ENCODE peak calls at places on chromosomes 13 and 19, in seven cellular contexts. S is suprapubic skin; A is CD8-positive, alpha-beta memory T cell; K is Caco-2; N is heart right ventricle; Y is neural progenitor cell; H is right cardiac atrium. W is an unnamed sample.

GRCh38 chr19:14366529-14366928 is 14.7 kb upstream of the ADGRE5 start:
- DNase-seq in S (peak), A (peak), K (peak), N (peak), Y (peak), H (peak), W (peak)

GRCh38 chr13:100611678-100612492 is 23.3 kb upstream of the GGACT start:
- DNase-seq in S (no peak), A (no peak), K (no peak), N (peak), Y (no peak), H (no peak), W (no peak)

GRCh38 chr19:41221514-41222205 is 2.6 kb downstream of the AXL start:
- DNase-seq in S (peak), A (no peak), K (no peak), N (no peak), Y (no peak), H (no peak), W (no peak)

GRCh38 chr19:799076-799881 is 2.0 kb downstream of the PTBP1 start:
- DNase-seq in S (no peak), A (no peak), K (no peak), N (no peak), Y (peak), H (peak), W (no peak)

GRCh38 chr13:46031581-46032263 is 20.8 kb downstream of the ZC3H13 start:
- DNase-seq in S (no peak), A (no peak), K (no peak), N (no peak), Y (no peak), H (no peak), W (no peak)

GRCh38 chr19:57161985-57162544 is 5.2 kb downstream of the DUXA start:
- DNase-seq in S (no peak), A (no peak), K (no peak), N (no peak), Y (no peak), H (no peak), W (no peak)

GRCh38 chr13:52411629-52412028 is 5.7 kb upstream of the THSD1 start:
- DNase-seq in S (no peak), A (no peak), K (no peak), N (no peak), Y (no peak), H (no peak), W (no peak)

GRCh38 chr13:98443329-98443728 is 133.6 kb downstream of the STK24 start:
- DNase-seq in S (no peak), A (no peak), K (no peak), N (no peak), Y (no peak), H (no peak), W (no peak)

GRCh38 chr19:35519291-35519690 is 5.8 kb upstream of the DMKN start:
- DNase-seq in S (no peak), A (no peak), K (no peak), N (no peak), Y (no peak), H (no peak), W (no peak)

GRCh38 chr19:29976151-29976943 is 34.3 kb downstream of the URI1 start:
- DNase-seq in S (no peak), A (no peak), K (no peak), N (no peak), Y (no peak), H (no peak), W (no peak)

GRCh38 chr13:45718063-45718462 is 15.9 kb downstream of the CBY2 start:
- DNase-seq in S (no peak), A (no peak), K (no peak), N (no peak), Y (peak), H (no peak), W (no peak)

GRCh38 chr13:25171517-25172302 is at the start of gene AMER2:
- DNase-seq in S (no peak), A (no peak), K (no peak), N (no peak), Y (peak), H (peak), W (no peak)

DNA sequence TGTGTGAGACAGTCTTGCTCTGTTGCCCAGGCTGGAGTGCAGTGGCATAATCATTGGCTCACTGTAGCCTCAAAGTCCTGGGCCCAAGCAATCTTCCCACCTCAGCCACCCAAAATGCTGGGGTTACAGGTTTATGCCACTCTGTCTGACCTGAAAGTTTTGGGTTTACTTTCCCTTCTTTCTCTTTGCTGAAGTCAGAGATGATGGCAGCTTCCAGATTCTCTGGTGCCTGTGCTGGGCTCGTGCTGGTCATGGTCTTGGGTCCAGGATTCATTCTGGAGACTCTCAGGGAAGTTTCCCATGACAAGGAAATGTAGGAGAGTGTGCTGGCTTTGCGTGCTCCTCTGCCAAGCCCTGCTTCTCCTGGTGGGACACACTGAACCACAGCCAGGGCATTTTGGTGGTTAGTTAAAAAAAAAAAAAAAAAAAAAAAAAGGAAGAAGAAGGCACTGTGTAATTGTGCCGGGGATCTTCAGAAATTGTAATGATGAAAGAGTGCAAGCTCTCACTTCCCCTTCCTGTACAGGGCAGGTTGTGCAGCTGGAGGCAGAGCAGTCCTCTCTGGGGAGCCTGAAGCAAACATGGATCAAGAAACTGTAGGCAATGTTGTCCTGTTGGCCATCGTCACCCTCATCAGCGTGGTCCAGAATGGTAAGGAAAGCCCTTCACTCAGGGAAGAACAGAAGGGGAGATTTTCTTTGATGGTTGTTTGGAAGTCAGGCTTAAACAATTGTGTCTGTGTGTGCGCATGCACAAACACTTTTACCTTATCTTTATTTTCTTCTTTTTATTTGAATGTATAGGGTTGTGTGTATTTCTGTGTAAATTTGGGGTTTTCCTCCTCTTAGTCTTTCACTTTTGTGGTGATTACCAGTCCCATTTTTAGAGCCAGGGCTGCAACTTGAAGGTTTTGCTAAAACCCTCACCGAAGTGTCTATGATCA is at the start of gene ALOX5AP:
- DNase-seq in S (no peak), A (no peak), K (no peak), N (no peak), Y (no peak), H (no peak), W (no peak)
- H3K4me3 ChIP-seq in S (peak), A (peak), K (no peak), N (no peak), Y (no peak), H (no peak), W (no peak)

DNA sequence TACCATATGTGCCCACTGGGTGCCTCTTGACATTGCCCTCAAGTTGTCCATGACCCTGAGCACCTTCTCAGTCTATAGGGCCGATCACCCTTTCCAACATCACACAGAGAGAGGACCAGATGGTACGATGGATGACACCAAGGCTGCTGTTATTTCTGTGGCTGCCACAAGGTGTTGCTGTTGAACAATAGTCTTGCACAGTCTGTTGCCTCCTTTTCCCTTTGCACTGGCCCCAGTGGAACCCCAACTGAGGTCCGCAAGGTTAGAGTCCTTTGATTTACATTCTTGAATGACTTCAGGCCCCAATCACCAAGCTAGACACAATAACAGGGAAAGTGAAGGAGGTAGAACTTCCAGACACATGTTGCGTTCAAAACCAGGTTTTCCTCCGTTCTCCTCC is 52.0 kb downstream of the TINCR start:
- DNase-seq in S (no peak), A (no peak), K (no peak), N (no peak), Y (no peak), H (no peak), W (no peak)
- H3K4me3 ChIP-seq in S (no peak), A (no peak), K (no peak), N (no peak), Y (no peak), H (no peak), W (no peak)

DNA sequence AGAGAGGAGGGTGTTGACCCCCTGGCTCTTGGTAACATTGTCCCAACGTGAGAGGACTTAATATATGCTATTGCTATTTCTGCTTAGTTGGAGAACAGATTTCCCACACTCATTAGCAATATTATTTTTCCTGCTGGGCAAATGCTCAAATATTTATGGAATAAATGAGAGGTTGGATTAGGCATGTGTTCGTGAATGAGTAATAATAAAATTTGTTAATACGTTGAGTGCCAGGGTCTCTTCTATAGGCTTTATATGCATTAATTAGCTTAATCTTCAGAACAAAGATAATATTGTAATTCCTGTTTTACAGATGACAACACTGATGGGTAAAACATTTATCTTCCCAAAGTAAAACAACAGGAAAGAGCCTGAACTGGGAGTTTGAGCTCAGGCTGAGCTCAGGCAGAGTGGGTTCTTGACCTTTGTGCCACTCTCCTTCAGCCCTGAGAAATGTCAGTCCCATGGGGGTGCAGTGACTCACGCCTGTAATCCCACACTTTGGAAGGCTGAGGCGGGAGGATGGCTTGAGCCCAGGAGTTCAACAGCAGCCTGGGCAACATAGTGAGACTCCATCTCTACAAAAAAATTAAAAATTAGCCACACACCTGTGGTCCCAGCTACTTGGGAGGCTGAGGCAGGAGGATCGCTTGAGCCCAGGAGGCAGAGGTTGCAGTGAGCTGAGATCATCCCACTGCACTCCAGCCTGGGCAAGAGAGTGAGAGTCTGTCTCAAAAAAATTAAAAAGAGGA is 1.2 kb downstream of the ZNF233 start:
- DNase-seq in S (no peak), A (no peak), K (no peak), N (no peak), Y (no peak), H (no peak), W (no peak)
- H3K4me3 ChIP-seq in S (no peak), A (no peak), K (peak), N (no peak), Y (peak), H (peak), W (no peak)

GRCh38 chr19:6676288-6676687 is 6.3 kb upstream of the TNFSF14 start:
- DNase-seq in S (no peak), A (no peak), K (no peak), N (no peak), Y (no peak), H (no peak), W (no peak)

GRCh38 chr19:6671960-6672359 is 2.0 kb upstream of the TNFSF14 start:
- DNase-seq in S (no peak), A (no peak), K (no peak), N (no peak), Y (no peak), H (no peak), W (no peak)

GRCh38 chr19:6668696-6669095 is 1.3 kb downstream of the TNFSF14 start:
- DNase-seq in S (no peak), A (peak), K (no peak), N (no peak), Y (no peak), H (no peak), W (no peak)

GRCh38 chr19:6674868-6675305 is 4.9 kb upstream of the TNFSF14 start:
- DNase-seq in S (no peak), A (peak), K (no peak), N (peak), Y (peak), H (peak), W (peak)

DNA sequence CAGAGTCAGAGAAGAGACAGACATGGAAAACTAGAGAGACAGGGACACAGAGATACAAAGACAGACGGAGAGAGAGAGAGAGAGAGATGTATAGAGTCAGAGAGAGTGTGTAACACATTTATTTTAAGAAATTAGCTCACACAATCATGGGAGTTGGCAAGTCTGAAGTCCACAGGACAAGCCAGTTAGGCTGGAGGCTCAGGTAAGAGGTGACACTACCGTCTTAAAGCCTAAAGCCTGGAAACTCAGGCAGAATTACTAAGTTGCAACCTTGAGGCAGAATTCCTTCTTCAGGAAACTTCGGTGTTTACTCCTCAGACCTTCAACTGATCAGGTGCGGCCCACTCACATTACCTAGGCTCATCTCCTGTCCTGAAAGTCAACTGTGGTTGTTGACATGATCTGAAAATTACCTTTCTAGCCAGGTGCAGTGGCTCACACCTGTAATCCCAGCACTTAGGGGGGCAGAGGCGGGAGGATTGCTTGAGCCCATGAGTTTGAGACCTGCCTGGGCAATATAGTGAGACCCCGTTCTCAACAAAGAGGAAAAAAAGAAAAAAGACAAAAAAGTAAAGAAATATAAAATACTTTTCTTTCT is 2.8 kb upstream of the TNFSF14 start:
- DNase-seq in S (no peak), A (no peak), K (no peak), N (no peak), Y (no peak), H (no peak), W (no peak)
- H3K4me3 ChIP-seq in S (no peak), A (no peak), K (no peak), N (no peak), Y (no peak), H (no peak), W (no peak)

DNA sequence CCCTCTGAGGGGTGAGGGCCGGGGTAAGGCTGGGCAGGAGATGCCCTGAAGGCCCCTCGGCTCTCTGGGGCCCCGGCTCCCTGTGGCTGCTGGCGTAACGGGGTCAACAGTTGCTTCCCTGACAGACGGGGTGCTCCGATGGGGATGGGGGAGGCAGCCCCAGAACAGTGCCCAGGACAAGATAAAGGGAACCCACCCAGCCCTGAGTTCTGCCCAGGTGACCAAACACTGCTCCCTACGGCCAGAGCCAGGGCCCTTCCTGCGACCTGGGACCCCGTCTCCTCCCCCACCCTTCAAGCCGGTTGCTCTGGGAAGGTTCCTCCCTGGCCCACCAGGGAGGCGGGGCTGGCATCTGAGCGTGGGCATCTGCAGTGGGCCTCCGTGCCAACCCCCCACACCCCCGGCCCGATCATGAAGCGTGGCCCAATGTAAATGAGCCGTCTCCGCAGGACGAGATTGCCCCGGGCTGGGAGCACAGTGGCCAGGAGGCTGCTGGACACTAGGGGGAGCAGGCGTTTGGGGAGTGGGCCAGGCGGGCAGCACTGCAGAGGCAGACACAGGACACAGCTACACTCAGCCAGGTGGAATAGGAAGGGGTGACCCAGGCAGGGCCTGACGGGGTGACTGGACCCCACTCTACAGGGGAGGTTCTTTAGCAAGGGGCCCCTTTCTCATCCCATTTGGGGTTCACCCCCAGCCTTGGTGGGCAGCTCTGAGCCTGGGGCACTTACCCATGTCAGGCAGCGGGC is 1.1 kb upstream of the NKPD1 start:
- DNase-seq in S (no peak), A (no peak), K (peak), N (peak), Y (peak), H (no peak), W (no peak)
- H3K4me3 ChIP-seq in S (peak), A (no peak), K (no peak), N (no peak), Y (no peak), H (no peak), W (no peak)

W was measured in lung.